ENCODE peak calls at places on chromosomes 11 and 22, in nine cellular contexts. F is NCI-H446, R is NCI-H748 treated with DMSO at 0.1 percent for 48 hours, Z is COLO829, B is brain microvascular endothelial cell, C is hippocampal formation, S is pulmonary artery endothelial cell, E is frontal cortex, M is dorsolateral prefrontal cortex. T is an unnamed sample.

GRCh38 chr11:87722756-87723599 is 452.3 kb downstream of the RAB38 start:
- DNase-seq in F (no peak), B (peak), C (no peak), R (no peak), M (peak), Z (peak), S (no peak), E (no peak), T (peak)

GRCh38 chr11:73288197-73288872 is 16.2 kb downstream of the P2RY6 start:
- DNase-seq in R (no peak), C (no peak), F (no peak), M (no peak), S (no peak), Z (no peak), B (no peak), E (no peak), T (no peak)

GRCh38 chr11:119694334-119694733 is 34.7 kb downstream of the NECTIN1 start:
- DNase-seq in E (no peak), M (no peak), C (no peak), F (no peak), Z (no peak), B (no peak), R (no peak), S (no peak), T (peak)

GRCh38 chr11:3616721-3617460 is 24.9 kb downstream of the ART5 start:
- DNase-seq in E (no peak), R (no peak), S (no peak), Z (no peak), F (no peak), C (no peak), B (no peak), M (no peak), T (no peak)

GRCh38 chr22:25495286-25495685 is 69.2 kb upstream of the GRK3 start:
- DNase-seq in C (no peak), R (no peak), B (no peak), M (no peak), E (no peak), Z (no peak), S (no peak), F (peak), T (peak)

GRCh38 chr11:26048271-26048670 is 283.7 kb upstream of the ANO3 start:
- DNase-seq in E (no peak), F (no peak), S (no peak), R (no peak), C (no peak), B (no peak), Z (no peak), M (no peak), T (no peak)

GRCh38 chr22:30289980-30290313 is 642 bp upstream of the CASTOR1 start:
- DNase-seq in R (no peak), M (no peak), F (no peak), C (no peak), Z (no peak), E (no peak), B (no peak), S (no peak), T (no peak)

GRCh38 chr11:70506658-70506970 is 108.3 kb downstream of the CTTN start:
- DNase-seq in S (no peak), Z (no peak), E (no peak), B (no peak), C (no peak), F (no peak), R (no peak), M (no peak), T (no peak)

GRCh38 chr11:96393753-96394348 is 4.0 kb downstream of the JRKL start:
- DNase-seq in C (peak), E (peak), M (no peak), S (peak), B (peak), Z (peak), F (peak), R (no peak), T (peak)

GRCh38 chr11:130480166-130480565 is 31.7 kb downstream of the ADAMTS15 start:
- DNase-seq in R (no peak), F (no peak), B (peak), S (no peak), M (no peak), E (no peak), Z (no peak), C (no peak), T (no peak)

GRCh38 chr22:50524664-50525103 is 714 bp downstream of the SCO2 start:
- DNase-seq in M (no peak), B (no peak), S (no peak), Z (no peak), C (no peak), F (no peak), E (no peak), R (no peak), T (no peak)

GRCh38 chr11:70159612-70160570 is 43.2 kb upstream of the FADD start:
- DNase-seq in S (no peak), M (no peak), B (no peak), Z (no peak), F (no peak), E (no peak), C (no peak), R (no peak), T (peak)

GRCh38 chr11:112277937-112278336 is 17.3 kb upstream of the PLET1 start:
- DNase-seq in B (no peak), E (no peak), C (no peak), M (no peak), Z (peak), F (no peak), S (no peak), R (no peak), T (peak)

GRCh38 chr22:22420580-22420979 is 88.0 kb downstream of the ZNF280B start:
- DNase-seq in E (no peak), B (no peak), M (no peak), S (no peak), C (no peak), F (no peak), Z (no peak), R (no peak), T (no peak)

GRCh38 chr11:42205518-42205917 is 746.1 kb upstream of the LRRC4C start:
- DNase-seq in S (no peak), M (no peak), Z (no peak), E (no peak), B (no peak), R (no peak), F (no peak), C (no peak), T (no peak)

GRCh38 chr11:102476812-102477211 is 24.2 kb upstream of the TMEM123 start:
- DNase-seq in B (no peak), R (peak), S (no peak), E (no peak), C (no peak), Z (peak), F (no peak), M (no peak), T (no peak)

GRCh38 chr11:33643167-33643817 is 57.3 kb downstream of the C11orf91 start:
- DNase-seq in S (no peak), C (no peak), B (no peak), M (no peak), E (no peak), F (no peak), Z (no peak), R (no peak), T (no peak)

GRCh38 chr11:27233654-27234042 is 129.4 kb downstream of the CCDC34 start:
- DNase-seq in F (no peak), Z (peak), C (no peak), M (no peak), R (no peak), S (no peak), B (no peak), E (no peak), T (no peak)

GRCh38 chr11:2826679-2827056 is 58.9 kb downstream of the CDKN1C start:
- DNase-seq in E (no peak), B (no peak), Z (no peak), M (no peak), S (no peak), C (no peak), R (no peak), F (no peak), T (no peak)